ENCODE peak calls at places on chromosomes 3 and 15, in ten cellular contexts. F is A549; M is CD8-positive, alpha-beta memory T cell; I is SJSA1; T is adrenal gland; P is right cardiac atrium; L is ascending aorta; C is neuronal stem cell; G is cardiac muscle cell; H is endodermal cell. U is an unnamed sample. For H3K4me1, the result is how much of the 10 kb centered on the place peaks cover.

GRCh38 chr15:75649045-75649761 is 1.5 kb downstream of the SNX33 start:
- DNase-seq in F (no peak), M (no peak), I (no peak), T (no peak), P (no peak), L (no peak), C (no peak), G (no peak), H (no peak), U (no peak)

GRCh38 chr3:115359507-115359906 is 212.4 kb upstream of the ZBTB20 start:
- DNase-seq in F (no peak), M (no peak), I (no peak), T (no peak), P (no peak), L (no peak), C (no peak), G (peak), H (no peak), U (no peak)

GRCh38 chr3:11563749-11564148 is 80.0 kb downstream of the VGLL4 start:
- DNase-seq in F (no peak), M (no peak), I (no peak), T (no peak), P (no peak), L (no peak), C (no peak), G (no peak), H (no peak), U (no peak)

GRCh38 chr15:29863438-29863837 is 41.2 kb upstream of the TJP1 start:
- DNase-seq in F (no peak), M (no peak), I (no peak), T (no peak), P (no peak), L (no peak), C (no peak), G (no peak), H (no peak), U (no peak)

GRCh38 chr15:74392402-74392876 is 25.0 kb upstream of the CYP11A1 start:
- DNase-seq in F (no peak), M (no peak), I (no peak), T (no peak), P (no peak), L (no peak), C (no peak), G (no peak), H (no peak), U (no peak)

GRCh38 chr3:131221731-131222130 is 159.8 kb upstream of the NUDT16 start:
- DNase-seq in F (peak), M (no peak), I (no peak), T (no peak), P (no peak), L (no peak), C (no peak), G (peak), H (no peak), U (no peak)

GRCh38 chr3:104566054-104566453 is 800.7 kb upstream of the ALCAM start:
- DNase-seq in F (no peak), M (no peak), I (no peak), T (no peak), P (no peak), L (no peak), C (no peak), G (no peak), H (no peak), U (no peak)

GRCh38 chr15:74829991-74830390 is 3.6 kb downstream of the CPLX3 start:
- DNase-seq in F (no peak), M (no peak), I (no peak), T (no peak), P (no peak), L (no peak), C (no peak), G (no peak), H (no peak), U (no peak)

GRCh38 chr3:107227091-107227490 is 150.1 kb upstream of the CCDC54 start:
- DNase-seq in F (no peak), M (no peak), I (no peak), T (no peak), P (no peak), L (no peak), C (no peak), G (no peak), H (no peak), U (no peak)

GRCh38 chr15:59104602-59104911 is 389 bp upstream of the CCNB2 start:
- DNase-seq in F (no peak), M (no peak), I (no peak), T (no peak), P (no peak), L (no peak), C (no peak), G (no peak), H (no peak), U (no peak)

DNA sequence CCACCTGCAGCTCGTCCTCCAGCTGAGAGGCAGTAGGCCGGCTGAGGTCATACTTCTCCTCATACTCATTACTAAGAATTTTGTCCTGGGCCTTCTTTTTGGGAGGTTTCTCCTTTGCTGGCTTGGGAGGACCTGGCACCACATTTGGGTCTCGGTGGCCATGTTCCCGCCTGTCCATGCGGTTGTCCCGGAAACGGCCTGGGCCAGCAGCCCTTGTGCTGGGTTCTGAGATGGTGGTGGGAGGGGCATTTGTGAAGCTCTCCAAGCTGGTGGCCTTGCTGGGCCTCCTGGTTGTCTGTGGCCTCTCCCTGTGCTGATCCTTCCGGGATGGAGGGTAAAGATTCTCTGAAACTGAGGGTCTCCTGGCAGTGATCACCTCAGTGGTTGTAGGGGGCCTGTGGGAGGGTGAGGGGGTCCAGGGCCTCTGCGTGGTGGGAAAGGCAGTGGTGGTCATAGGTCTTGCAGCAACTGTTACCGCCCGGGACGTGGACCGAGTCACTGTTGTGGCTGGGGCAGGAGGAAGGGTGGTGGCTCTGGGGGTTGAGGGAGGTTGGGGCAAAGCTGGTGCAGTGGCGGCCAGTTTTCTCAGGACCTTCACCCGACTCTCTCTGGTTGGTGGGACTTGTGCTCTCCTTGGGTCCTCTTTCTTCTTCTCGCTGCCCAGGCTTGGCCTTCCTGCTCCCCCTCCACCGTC is 2.5 kb downstream of the CCDC80 start:
- DNase-seq in F (no peak), M (no peak), I (no peak), T (no peak), P (peak), L (no peak), C (no peak), G (peak), H (no peak), U (no peak)
- H3K4me1 ChIP-seq in F (under half), M (under half), I (half or more), T (under half), P (under half), L (under half), C (under half), G (under half), H (under half), U (half or more)

GRCh38 chr3:120147072-120147871 is 53.0 kb upstream of the GSK3B start:
- DNase-seq in F (peak), M (peak), I (no peak), T (no peak), P (no peak), L (no peak), C (no peak), G (no peak), H (peak), U (no peak)
- H3K4me3 ChIP-seq in F (no peak), M (no peak), I (no peak), T (no peak), P (no peak), L (no peak), C (no peak), G (no peak), H (no peak), U (no peak)

GRCh38 chr3:171862392-171862791 is 19.2 kb downstream of the TMEM212 start:
- DNase-seq in F (no peak), M (no peak), I (no peak), T (no peak), P (no peak), L (no peak), C (no peak), G (no peak), H (no peak), U (no peak)
- H3K27ac ChIP-seq in F (no peak), M (no peak), I (no peak), T (no peak), P (no peak), L (no peak), C (no peak), G (no peak), H (no peak), U (no peak)

DNA sequence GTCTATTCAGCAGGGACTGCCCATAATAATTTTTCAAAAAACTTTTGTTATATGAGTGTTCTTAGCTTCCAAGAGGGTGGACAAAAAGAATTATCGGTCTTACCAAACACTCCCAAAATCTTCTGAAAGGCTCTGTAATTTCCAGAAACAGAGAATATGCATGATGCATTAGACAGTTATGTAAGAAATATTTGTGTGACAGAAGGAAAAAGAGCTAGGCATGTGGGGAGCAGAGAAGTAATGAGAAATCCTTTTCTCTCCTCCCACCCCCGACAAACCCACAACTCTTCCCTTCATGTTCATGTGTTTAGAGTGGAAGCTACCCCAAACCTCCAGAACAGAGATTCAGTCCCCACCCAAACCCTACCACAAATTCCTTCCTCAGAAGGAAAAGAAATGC is 86.8 kb downstream of the MYO5A start:
- DNase-seq in F (no peak), M (no peak), I (no peak), T (no peak), P (no peak), L (no peak), C (no peak), G (no peak), H (no peak), U (no peak)
- H3K4me1 ChIP-seq in F (under half), M (under half), I (under half), T (under half), P (under half), L (under half), C (under half), G (under half), H (under half), U (under half)

GRCh38 chr3:69384379-69384778 is 1.5 kb downstream of the FRMD4B start:
- DNase-seq in F (no peak), M (no peak), I (no peak), T (no peak), P (no peak), L (no peak), C (no peak), G (no peak), H (no peak), U (no peak)
- H3K4me3 ChIP-seq in F (no peak), M (no peak), I (no peak), T (no peak), P (peak), L (peak), C (no peak), G (no peak), H (no peak), U (peak)

GRCh38 chr3:72185549-72186484 is 400.9 kb upstream of the PROK2 start:
- DNase-seq in F (peak), M (no peak), I (peak), T (no peak), P (no peak), L (no peak), C (no peak), G (peak), H (no peak), U (peak)
- H3K27ac ChIP-seq in F (no peak), M (no peak), I (peak), T (no peak), P (no peak), L (peak), C (no peak), G (no peak), H (no peak), U (no peak)

DNA sequence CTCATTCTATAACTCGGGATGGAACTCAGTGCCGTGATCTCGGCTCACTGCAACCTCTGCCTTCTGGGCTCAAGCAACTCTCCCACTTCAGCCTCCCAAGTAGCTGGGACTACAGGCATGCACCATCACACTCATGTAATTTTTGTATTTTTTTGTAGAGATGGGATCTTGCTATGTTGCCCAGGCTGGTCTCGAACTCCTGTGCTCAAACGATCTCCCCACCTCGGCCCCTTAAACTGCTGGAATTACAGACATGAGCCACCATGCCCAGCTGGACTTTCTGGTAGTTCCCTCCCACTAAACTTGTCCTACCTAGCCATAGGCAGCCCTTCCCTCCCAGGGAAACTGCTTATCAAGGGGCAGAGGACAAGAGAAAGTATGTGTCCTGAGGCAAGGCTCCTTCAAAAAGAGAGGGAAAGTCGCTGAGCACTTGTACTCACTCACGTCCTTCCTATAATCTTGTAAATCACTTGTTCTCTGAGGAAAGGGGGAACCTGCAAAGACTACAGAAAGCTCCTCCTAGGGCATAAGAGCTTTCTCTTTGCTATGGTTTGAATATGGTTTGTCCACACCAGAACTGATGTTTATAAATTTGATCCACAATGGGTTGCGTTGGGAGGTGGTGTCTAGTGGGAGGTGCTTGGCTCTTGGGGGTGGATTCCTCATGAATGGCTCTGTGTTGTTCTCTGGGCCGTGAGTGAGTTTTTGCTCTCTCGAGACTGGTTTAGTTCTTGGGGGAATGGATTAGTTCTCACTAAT is 13.6 kb upstream of the TBL1XR1 start:
- DNase-seq in F (no peak), M (no peak), I (no peak), T (peak), P (no peak), L (no peak), C (no peak), G (no peak), H (no peak), U (no peak)
- H3K4me1 ChIP-seq in F (under half), M (under half), I (under half), T (under half), P (under half), L (under half), C (under half), G (under half), H (under half), U (under half)

GRCh38 chr15:100339999-100340398 is 1.8 kb downstream of the ADAMTS17 start:
- DNase-seq in F (no peak), M (no peak), I (no peak), T (no peak), P (no peak), L (no peak), C (no peak), G (no peak), H (no peak), U (no peak)

GRCh38 chr15:100340721-100341661 is 784 bp downstream of the ADAMTS17 start:
- DNase-seq in F (no peak), M (peak), I (no peak), T (no peak), P (no peak), L (no peak), C (no peak), G (no peak), H (peak), U (no peak)

GRCh38 chr15:100337422-100338044 is 4.2 kb downstream of the ADAMTS17 start:
- DNase-seq in F (no peak), M (no peak), I (no peak), T (no peak), P (no peak), L (no peak), C (no peak), G (no peak), H (no peak), U (no peak)

GRCh38 chr15:100338247-100338646 is 3.5 kb downstream of the ADAMTS17 start:
- DNase-seq in F (no peak), M (no peak), I (no peak), T (no peak), P (no peak), L (no peak), C (no peak), G (no peak), H (no peak), U (no peak)

GRCh38 chr15:100338971-100339444 is 2.8 kb downstream of the ADAMTS17 start:
- DNase-seq in F (peak), M (peak), I (no peak), T (peak), P (peak), L (no peak), C (peak), G (peak), H (peak), U (no peak)
- H3K4me3 ChIP-seq in F (no peak), M (no peak), I (no peak), T (no peak), P (no peak), L (no peak), C (no peak), G (no peak), H (no peak), U (peak)